ENCODE peak calls at places on chromosomes 16 and 17, in five cellular contexts. V is AG04450, K is thyroid gland, N is PC-3, T is adrenal gland. O is an unnamed sample.
A peak's percentile ranks its signal among the peaks of the same experiment; 100 is the strongest.

GRCh38 chr16:1820096-1820972 is 6.3 kb downstream of the HAGH start:
- DNase-seq in K (no peak), T (no peak), N (no peak), V (no peak), O (no peak)

GRCh38 chr17:70677783-70678647 is 508.7 kb downstream of the KCNJ2 start:
- DNase-seq in K (no peak), T (no peak), V (no peak), N (no peak), O (no peak)

GRCh38 chr17:33120103-33120502 is 128.5 kb downstream of the SPACA3 start:
- DNase-seq in K (peak; percentile 18), V (no peak), T (no peak), N (no peak), O (no peak)

GRCh38 chr16:65994305-65994704 is 372.2 kb upstream of the CDH5 start:
- DNase-seq in N (no peak), V (no peak), K (no peak), T (no peak), O (no peak)

GRCh38 chr17:39648876-39649430 is 12.0 kb downstream of the STARD3 start:
- DNase-seq in V (peak; percentile 57), N (no peak), K (no peak), T (no peak), O (no peak)

GRCh38 chr16:3771513-3771912 is 54.2 kb upstream of the TRAP1 start:
- DNase-seq in T (no peak), N (peak; percentile 95), V (no peak), K (no peak), O (no peak)

GRCh38 chr16:3645504-3646347 is 8.8 kb upstream of the DNASE1 start:
- DNase-seq in N (no peak), T (peak; percentile 10), V (peak; percentile 41), K (no peak), O (no peak)

GRCh38 chr17:32161506-32162365 is 19.4 kb downstream of the RHOT1 start:
- DNase-seq in N (peak; percentile 59), T (no peak), V (peak; percentile 58), K (no peak), O (no peak)

GRCh38 chr17:58394534-58395223 is 22.7 kb downstream of the RNF43 start:
- DNase-seq in N (peak; percentile 65), V (no peak), K (no peak), T (no peak), O (no peak)

GRCh38 chr17:29121442-29121841 is 58.8 kb downstream of the MYO18A start:
- DNase-seq in K (no peak), N (no peak), V (no peak), T (no peak), O (no peak)

GRCh38 chr17:2598166-2598565 is 4.7 kb downstream of the PAFAH1B1 start:
- DNase-seq in K (peak; percentile 26), T (no peak), N (peak; percentile 37), V (no peak), O (no peak)

DNA sequence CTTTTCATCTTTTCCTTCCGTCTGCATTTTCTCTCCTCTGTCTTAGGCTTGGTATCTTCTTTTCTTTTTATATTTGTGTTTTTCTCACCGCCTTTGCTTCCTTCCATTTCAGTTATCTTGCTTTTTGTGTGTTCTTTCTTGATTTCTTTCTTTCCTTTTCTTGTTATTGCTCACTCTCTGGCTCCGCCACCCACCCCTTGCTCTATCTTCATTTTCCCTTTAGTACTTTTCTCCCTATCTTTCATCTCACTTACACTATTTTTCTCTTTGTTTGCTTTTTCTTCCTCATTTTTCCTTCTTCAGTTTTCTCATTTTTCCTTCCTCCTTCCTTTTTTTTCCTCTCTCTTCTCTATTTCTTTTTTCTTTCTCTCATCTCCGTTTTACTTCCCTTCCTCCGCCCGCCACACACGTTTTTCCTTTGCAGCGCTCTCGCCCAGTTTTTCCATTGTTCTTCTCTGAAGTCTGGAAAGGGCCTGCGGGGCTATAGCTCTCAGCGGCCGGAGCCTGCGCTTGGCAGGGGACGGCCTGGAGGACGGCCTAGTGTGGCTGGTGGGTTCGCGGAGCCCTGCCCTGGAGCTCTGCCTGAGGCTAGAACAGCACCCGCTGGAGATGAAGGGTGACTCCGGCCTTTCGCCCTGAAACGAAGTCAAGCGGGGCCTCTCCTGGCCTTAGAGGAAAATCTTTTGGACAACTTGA is 5.2 kb upstream of the HOXB13 start:
- DNase-seq in N (peak; percentile 63), T (no peak), K (no peak), V (no peak), O (no peak)
- H3K4me3 ChIP-seq in N (peak overlapping the region; percentile 65), T (no peak overlapping the region), K (no peak overlapping the region), V (no peak overlapping the region), O (no peak overlapping the region)

GRCh38 chr17:7294614-7295153 is at the start of gene YBX2:
- DNase-seq in V (no peak), K (peak; percentile 70), T (peak; percentile 55), N (peak; percentile 49), O (no peak)

GRCh38 chr17:7293131-7293557 is 1.3 kb downstream of the YBX2 start:
- DNase-seq in N (no peak), T (peak; percentile 33), V (no peak), K (no peak), O (no peak)

GRCh38 chr17:7296189-7296861 is 1.9 kb upstream of the YBX2 start:
- DNase-seq in T (peak; percentile 85), V (no peak), N (peak; percentile 83), K (peak; percentile 85), O (no peak)

GRCh38 chr17:7293821-7294613 is 422 bp downstream of the YBX2 start:
- DNase-seq in N (no peak), K (peak; percentile 64), T (peak; percentile 20), V (no peak), O (no peak)

DNA sequence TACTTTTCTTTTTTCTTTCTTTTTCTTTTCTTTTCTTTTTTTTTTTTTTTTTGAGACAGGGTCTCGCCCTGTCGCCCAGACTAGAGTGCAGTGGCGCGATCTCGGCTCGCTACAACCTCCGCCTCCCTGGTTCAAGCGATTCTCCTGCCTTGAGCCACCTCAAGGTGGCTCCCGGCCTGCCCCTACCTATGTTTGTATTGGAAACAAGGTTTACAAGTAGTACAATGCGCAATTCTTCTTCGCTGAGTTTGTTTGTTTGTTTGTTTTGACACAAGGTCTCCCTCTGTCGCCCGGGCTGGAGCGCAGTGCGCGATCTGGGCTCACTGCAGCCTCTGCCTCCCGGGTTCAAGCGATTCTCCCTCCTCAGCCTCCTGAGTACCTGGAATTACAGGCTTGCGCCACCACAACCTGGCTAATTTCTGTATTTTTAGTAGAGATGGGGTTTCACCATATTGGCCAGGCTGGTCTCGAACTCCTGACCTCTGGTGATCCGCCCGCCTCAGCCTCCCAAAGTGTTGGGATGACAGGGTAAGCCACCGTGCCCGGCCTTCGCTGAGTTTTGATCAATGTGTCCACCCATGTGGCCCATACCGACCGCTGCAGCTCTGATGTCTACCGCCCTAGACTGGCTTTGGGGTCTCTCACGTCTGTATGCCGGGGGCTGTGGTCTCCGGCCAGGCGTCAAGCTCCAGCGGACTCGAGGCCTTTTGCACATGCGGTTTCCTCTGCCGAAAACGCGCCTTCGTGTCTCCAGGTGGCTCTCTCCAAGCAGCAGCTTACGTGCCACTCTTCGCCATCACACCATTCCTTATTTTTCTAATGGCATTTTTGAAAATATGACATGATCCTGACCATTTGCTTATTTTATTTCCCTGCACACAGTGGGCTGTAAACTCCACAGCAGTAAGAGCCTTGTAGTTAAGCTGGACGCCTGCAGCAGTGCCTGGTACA is 1.1 kb upstream of the YBX2 start:
- DNase-seq in T (peak; percentile 33), N (peak; percentile 47), V (no peak), K (peak; percentile 19), O (no peak)
- H3K4me3 ChIP-seq in T (no peak overlapping the region), N (peak overlapping the region; percentile 62), V (no peak overlapping the region), K (no peak overlapping the region), O (no peak overlapping the region)

DNA sequence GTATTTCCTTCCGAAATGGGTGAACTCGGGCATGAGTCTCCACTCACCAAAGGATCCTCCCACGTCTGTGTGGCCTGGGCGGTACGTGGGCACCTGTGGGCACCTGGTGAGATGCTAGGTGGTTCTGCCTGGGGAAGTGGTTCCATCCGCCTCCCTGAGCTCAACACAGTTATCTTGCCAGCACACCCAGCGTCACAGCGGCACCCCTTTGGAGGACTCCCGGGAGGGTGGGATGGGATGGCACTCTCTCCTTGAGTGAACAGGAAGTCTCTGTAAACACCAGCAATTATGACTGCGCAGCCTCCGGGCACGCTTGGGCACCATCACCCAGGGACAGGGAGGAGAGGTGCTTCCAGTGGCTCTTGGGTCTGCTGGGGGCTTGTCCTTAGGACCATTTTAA is 29.8 kb downstream of the COX4I1 start:
- DNase-seq in K (no peak), V (no peak), T (no peak), N (no peak), O (no peak)
- H3K4me3 ChIP-seq in K (no peak overlapping the region), V (no peak overlapping the region), T (no peak overlapping the region), N (no peak overlapping the region), O (no peak overlapping the region)

DNA sequence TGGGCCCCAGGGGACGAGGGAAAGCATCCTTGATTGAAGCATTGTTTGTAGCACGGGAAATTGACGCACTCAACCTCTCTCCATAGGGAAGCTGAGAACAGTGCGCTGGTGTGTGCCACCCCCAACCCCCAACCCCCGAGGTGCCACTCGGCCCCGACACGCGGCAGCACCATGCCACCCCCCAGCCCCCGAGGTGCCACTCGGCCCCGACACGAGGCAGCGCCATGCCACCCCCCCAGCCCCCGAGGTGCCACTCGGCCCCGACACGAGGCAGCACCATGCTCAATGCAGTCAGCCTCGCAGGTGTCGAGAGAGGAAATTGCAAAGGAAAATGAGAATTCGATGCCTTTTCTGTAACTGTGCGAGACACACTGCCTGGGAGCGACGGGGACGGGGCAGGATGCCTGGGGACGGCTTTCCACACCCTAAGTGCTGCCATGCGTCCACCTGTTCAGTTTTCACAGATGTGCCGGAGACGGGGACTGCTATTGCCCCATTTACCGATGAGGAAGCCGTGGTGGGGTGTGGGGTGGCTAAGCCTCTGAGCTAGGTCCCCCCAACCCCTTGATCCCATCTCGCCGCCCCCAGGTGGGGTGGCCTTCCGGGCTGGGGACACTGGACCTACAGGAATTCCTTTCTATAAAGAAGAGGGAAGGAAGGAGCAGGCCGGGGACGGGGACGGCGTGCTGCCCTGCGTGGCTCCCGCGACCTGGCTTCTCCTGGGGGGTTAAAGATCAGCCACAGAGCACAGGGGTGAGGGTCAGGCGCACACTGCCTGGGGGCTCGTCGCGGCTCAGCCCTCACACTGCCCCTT is 9.8 kb downstream of the CBFA2T3 start:
- DNase-seq in N (no peak), K (no peak), V (no peak), T (no peak), O (no peak)
- H3K4me3 ChIP-seq in N (no peak overlapping the region), K (no peak overlapping the region), V (no peak overlapping the region), T (no peak overlapping the region), O (no peak overlapping the region)

DNA sequence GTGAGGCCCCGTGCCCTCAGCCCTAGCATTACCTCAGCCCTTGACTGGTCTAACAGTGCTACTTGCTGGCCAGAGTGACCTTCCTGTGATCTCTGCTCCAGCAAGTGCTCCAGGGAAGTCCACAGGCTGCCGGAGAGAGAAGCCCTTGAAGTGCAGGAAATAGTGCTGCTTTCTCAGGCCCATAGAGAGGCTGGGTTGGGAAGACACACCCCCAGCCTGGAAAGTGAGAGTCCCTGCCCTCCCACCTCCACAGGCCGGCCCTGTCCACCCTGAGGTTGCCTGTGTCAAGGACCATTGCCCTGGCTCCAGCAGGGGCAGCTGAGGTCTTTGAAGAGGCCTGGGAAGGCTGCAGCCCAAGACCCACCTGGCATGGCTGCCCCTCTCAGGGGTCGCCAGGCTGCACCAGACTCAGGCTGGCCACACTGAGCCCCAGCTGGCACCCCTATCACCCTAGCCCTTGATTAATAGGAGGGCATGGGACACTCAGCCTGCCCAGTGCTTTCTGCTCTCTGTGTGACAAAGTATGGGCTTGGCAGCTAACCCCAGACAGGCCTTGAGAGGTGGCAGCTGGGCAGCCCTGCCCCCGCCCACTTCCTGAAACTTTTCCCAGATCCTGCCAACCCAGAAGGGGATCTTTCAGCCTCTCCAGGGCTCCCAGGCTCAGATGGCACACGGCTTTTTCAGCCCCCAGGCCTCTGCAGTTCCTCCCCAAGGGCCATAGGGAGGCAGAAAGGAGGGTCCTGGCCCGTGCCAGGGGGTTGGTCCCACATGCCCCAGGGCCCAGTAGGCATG is 21.7 kb downstream of the ATP6V0D1 start:
- DNase-seq in V (no peak), T (peak; percentile 79), K (peak; percentile 88), N (no peak), O (no peak)
- H3K4me3 ChIP-seq in V (no peak overlapping the region), T (no peak overlapping the region), K (no peak overlapping the region), N (no peak overlapping the region), O (no peak overlapping the region)